ENCODE peak calls at places on chromosomes 2 and 18, in six cellular contexts. X is epithelial cell of esophagus; S is stimulated activated CD8-positive, alpha-beta memory T cell treated with anti-CD3 and anti-CD28 coated beads, Interleukin-15, amount 100 ng/mL, for 24 hours; M is pancreas; K is ACHN; N is activated naive CD4-positive, alpha-beta T cell treated with anti-CD3 and anti-CD28 coated beads for 36 hours. V is an unnamed sample.

GRCh38 chr18:69727912-69728572 is 219.6 kb downstream of the CD226 start:
- DNase-seq in K (no peak), S (no peak), M (no peak), N (no peak), X (no peak), V (no peak)

GRCh38 chr2:1744446-1745170 is at the start of gene PXDN:
- DNase-seq in N (no peak), X (peak), S (no peak), M (no peak), K (peak), V (peak)

GRCh38 chr2:73852020-73852419 is 23.3 kb downstream of the STAMBP start:
- DNase-seq in K (peak), X (peak), N (no peak), M (no peak), S (no peak), V (peak)

GRCh38 chr18:58497845-58498244 is 131.0 kb downstream of the ALPK2 start:
- DNase-seq in K (no peak), N (no peak), X (peak), M (no peak), S (no peak), V (no peak)

GRCh38 chr18:13217971-13218375 is 587 bp upstream of the LDLRAD4 start:
- DNase-seq in N (no peak), S (no peak), X (no peak), K (no peak), M (peak), V (no peak)

GRCh38 chr18:45916302-45916701 is 50.8 kb downstream of the EPG5 start:
- DNase-seq in N (peak), S (no peak), M (no peak), X (no peak), K (no peak), V (no peak)

GRCh38 chr2:64537991-64538390 is 13.9 kb downstream of the AFTPH start:
- DNase-seq in S (no peak), K (peak), M (no peak), X (no peak), N (no peak), V (peak)

GRCh38 chr2:31987454-31987853 is 23.4 kb downstream of the MEMO1 start:
- DNase-seq in X (peak), S (no peak), N (peak), K (peak), M (no peak), V (peak)

GRCh38 chr2:201235865-201236811 is 24.2 kb upstream of the CASP8 start:
- DNase-seq in S (no peak), X (peak), M (peak), N (peak), K (peak), V (peak)

GRCh38 chr2:202822411-202822810 is 49.2 kb downstream of the ICA1L start:
- DNase-seq in M (no peak), S (no peak), N (no peak), K (no peak), X (no peak), V (no peak)

GRCh38 chr18:7754258-7754657 is 187.1 kb downstream of the PTPRM start:
- DNase-seq in X (no peak), S (no peak), K (no peak), N (no peak), M (no peak), V (no peak)

GRCh38 chr2:175036582-175037018 is 31.4 kb upstream of the CHN1 start:
- DNase-seq in S (no peak), M (no peak), X (peak), N (no peak), K (peak), V (peak)

GRCh38 chr2:14583059-14583458 is 49.5 kb upstream of the LRATD1 start:
- DNase-seq in K (no peak), M (no peak), X (no peak), N (no peak), S (no peak), V (no peak)

GRCh38 chr2:36705326-36706020 is 9.0 kb downstream of the VIT start:
- DNase-seq in M (no peak), K (no peak), N (no peak), S (no peak), X (peak), V (no peak)

GRCh38 chr18:72637319-72638113 is 93.4 kb upstream of the CBLN2 start:
- DNase-seq in S (no peak), X (no peak), K (no peak), M (no peak), N (no peak), V (no peak)

GRCh38 chr2:38128653-38129052 is 52.7 kb upstream of the CYP1B1 start:
- DNase-seq in X (no peak), K (no peak), S (no peak), N (no peak), M (no peak), V (no peak)

GRCh38 chr2:99910903-99911302 is 231.5 kb downstream of the AFF3 start:
- DNase-seq in M (no peak), X (no peak), K (no peak), S (no peak), N (no peak), V (no peak)

GRCh38 chr2:236169741-236170654 is 1.8 kb upstream of the GBX2 start:
- DNase-seq in S (no peak), N (no peak), X (no peak), K (no peak), M (no peak), V (no peak)

GRCh38 chr2:239394346-239394945 is 6.4 kb downstream of the HDAC4 start:
- DNase-seq in M (no peak), K (no peak), X (no peak), S (no peak), N (peak), V (no peak)

V was measured in A673.